ENCODE peak calls at places on chromosome 10, in eight cellular contexts. A is AG04450, N is pancreas, Y is ACHN, B is MG63, G is left ventricle myocardium inferior, P is NCI-H1092 treated with DMSO at 0.1 percent for 48 hours, W is GM13977. L is an unnamed sample.

GRCh38 chr10:71581376-71581775 is 138.2 kb downstream of the C10orf105 start:
- DNase-seq in A (no peak), N (no peak), Y (no peak), B (no peak), G (no peak), P (no peak), W (no peak), L (no peak)

GRCh38 chr10:44334621-44335184 is 50.2 kb downstream of the CXCL12 start:
- DNase-seq in A (peak), N (no peak), Y (no peak), B (peak), G (no peak), P (no peak), W (no peak), L (no peak)

GRCh38 chr10:132322621-132323048 is 9.4 kb upstream of the LRRC27 start:
- DNase-seq in A (no peak), N (no peak), Y (peak), B (no peak), G (no peak), P (no peak), W (no peak), L (peak)

GRCh38 chr10:122863796-122864592 is 15.4 kb downstream of the FAM24B start:
- DNase-seq in A (no peak), N (no peak), Y (no peak), B (no peak), G (no peak), P (no peak), W (no peak), L (no peak)

GRCh38 chr10:23826399-23826798 is 382.5 kb upstream of the KIAA1217 start:
- DNase-seq in A (no peak), N (no peak), Y (peak), B (peak), G (no peak), P (no peak), W (no peak), L (no peak)

GRCh38 chr10:5151076-5151475 is 33.9 kb downstream of the AKR1C8 start:
- DNase-seq in A (no peak), N (no peak), Y (no peak), B (no peak), G (no peak), P (no peak), W (no peak), L (no peak)

GRCh38 chr10:73168486-73168844 is 546 bp downstream of the FAM149B1 start:
- DNase-seq in A (no peak), N (no peak), Y (peak), B (no peak), G (no peak), P (no peak), W (no peak), L (no peak)

GRCh38 chr10:5538446-5538845 is 13.7 kb downstream of the CALML3 start:
- DNase-seq in A (no peak), N (no peak), Y (no peak), B (no peak), G (no peak), P (no peak), W (no peak), L (peak)

GRCh38 chr10:14325325-14325955 is 5.3 kb downstream of the FRMD4A start:
- DNase-seq in A (no peak), N (peak), Y (peak), B (no peak), G (peak), P (no peak), W (peak), L (no peak)

GRCh38 chr10:110912374-110912773 is 6.6 kb downstream of the BBIP1 start:
- DNase-seq in A (peak), N (no peak), Y (no peak), B (no peak), G (no peak), P (no peak), W (no peak), L (no peak)

GRCh38 chr10:114470956-114471905 is 66.9 kb upstream of the AFAP1L2 start:
- DNase-seq in A (peak), N (peak), Y (peak), B (peak), G (peak), P (peak), W (peak), L (peak)

L was measured in left colon.